ENCODE peak calls at places on chromosomes 7 and 10, in nine cellular contexts. D, C, H, I, U, V, Y, R and A are unnamed samples.

GRCh38 chr7:112267944-112268691 is 61.6 kb downstream of the ZNF277 start:
- DNase-seq in I (no peak), V (no peak), D (peak), H (no peak), R (no peak), C (no peak), U (no peak), Y (no peak), A (no peak)

GRCh38 chr7:66339141-66339540 is 134.0 kb downstream of the TPST1 start:
- DNase-seq in Y (no peak), H (no peak), U (no peak), I (no peak), V (no peak), D (no peak), C (no peak), R (no peak), A (no peak)

GRCh38 chr10:13239923-13240322 is 5.7 kb upstream of the UCMA start:
- DNase-seq in U (no peak), D (no peak), C (peak), Y (no peak), R (no peak), I (no peak), H (no peak), V (no peak), A (no peak)

GRCh38 chr10:74150151-74151056 is at the start of gene AP3M1:
- DNase-seq in I (peak), U (peak), Y (peak), V (peak), C (peak), R (no peak), D (no peak), H (peak), A (no peak)

GRCh38 chr7:73770002-73770859 is at the start of gene CLDN3:
- DNase-seq in D (peak), Y (peak), H (no peak), R (no peak), V (peak), I (peak), U (peak), C (no peak), A (no peak)

GRCh38 chr10:14302035-14302434 is 28.7 kb downstream of the FRMD4A start:
- DNase-seq in I (no peak), H (no peak), C (no peak), V (no peak), R (peak), D (no peak), U (no peak), Y (no peak), A (peak)

GRCh38 chr10:25725917-25726716 is 207.9 kb upstream of the MYO3A start:
- DNase-seq in I (peak), U (peak), H (no peak), C (no peak), R (peak), D (peak), V (peak), Y (peak), A (peak)

GRCh38 chr7:87600130-87601124 is at the start of gene ABCB1:
- DNase-seq in Y (peak), C (peak), H (peak), V (peak), I (peak), U (peak), D (peak), R (no peak), A (no peak)

GRCh38 chr7:87463982-87464381 is 11.5 kb downstream of the ABCB4 start:
- DNase-seq in Y (no peak), R (no peak), D (no peak), U (no peak), I (no peak), H (no peak), C (no peak), V (no peak), A (no peak)

GRCh38 chr7:129222064-129222463 is 2.8 kb upstream of the AHCYL2 start:
- DNase-seq in R (no peak), I (no peak), D (no peak), Y (no peak), H (no peak), U (no peak), C (peak), V (no peak), A (no peak)